ENCODE peak calls at places on chromosomes 6 and 20, in six cellular contexts. V is MM.1S; B is adrenal gland; X is neuronal stem cell; R is naive thymus-derived CD4-positive, alpha-beta T cell; N is neural progenitor cell. G is an unnamed sample.

GRCh38 chr6:38443341-38443740 is 196.4 kb downstream of the BTBD9 start:
- DNase-seq in V (no peak), B (no peak), X (no peak), R (no peak), N (no peak), G (peak; percentile 9)

GRCh38 chr6:154482858-154483257 is 27.6 kb downstream of the CNKSR3 start:
- DNase-seq in V (no peak), B (no peak), X (no peak), R (no peak), N (no peak), G (no peak)

GRCh38 chr6:169271158-169271936 is 17.7 kb upstream of the THBS2 start:
- DNase-seq in V (no peak), B (no peak), X (no peak), R (no peak), N (peak; percentile 47), G (no peak)

GRCh38 chr6:147166360-147166944 is 37.8 kb upstream of the STXBP5 start:
- DNase-seq in V (no peak), B (no peak), X (no peak), R (no peak), N (no peak), G (no peak)

GRCh38 chr6:121522265-121522664 is 86.8 kb downstream of the GJA1 start:
- DNase-seq in V (no peak), B (peak; percentile 68), X (no peak), R (no peak), N (no peak), G (peak; percentile 97)

GRCh38 chr6:11718461-11718860 is 60.1 kb downstream of the ADTRP start:
- DNase-seq in V (no peak), B (no peak), X (no peak), R (no peak), N (no peak), G (no peak)

GRCh38 chr6:138230759-138231398 is 12.6 kb upstream of the PBOV1 start:
- DNase-seq in V (no peak), B (no peak), X (no peak), R (no peak), N (no peak), G (no peak)

GRCh38 chr6:150142657-150143501 is at the start of gene PPP1R14C:
- DNase-seq in V (no peak), B (no peak), X (peak; percentile 58), R (no peak), N (peak; percentile 86), G (peak; percentile 54)

GRCh38 chr6:29679962-29680361 is 990 bp downstream of the ZFP57 start:
- DNase-seq in V (no peak), B (no peak), X (no peak), R (no peak), N (no peak), G (peak; percentile 18)

GRCh38 chr6:71510057-71510713 is 221.6 kb downstream of the OGFRL1 start:
- DNase-seq in V (peak; percentile 78), B (peak; percentile 35), X (peak; percentile 17), R (no peak), N (peak; percentile 46), G (peak; percentile 58)

GRCh38 chr6:42901538-42901957 is 14.3 kb upstream of the PTCRA start:
- DNase-seq in V (peak; percentile 82), B (peak; percentile 86), X (peak; percentile 83), R (peak; percentile 70), N (peak; percentile 90), G (peak; percentile 80)

GRCh38 chr6:143157146-143157545 is 96.5 kb downstream of the AIG1 start:
- DNase-seq in V (no peak), B (no peak), X (no peak), R (no peak), N (no peak), G (no peak)

GRCh38 chr6:107122748-107123147 is 7.4 kb upstream of the BEND3 start:
- DNase-seq in V (no peak), B (no peak), X (no peak), R (no peak), N (no peak), G (no peak)

GRCh38 chr20:43774754-43775153 is 48.0 kb upstream of the GTSF1L start:
- DNase-seq in V (no peak), B (no peak), X (no peak), R (no peak), N (no peak), G (no peak)

GRCh38 chr20:48153523-48153922 is 368.2 kb upstream of the SULF2 start:
- DNase-seq in V (peak; percentile 73), B (no peak), X (no peak), R (no peak), N (peak; percentile 68), G (peak; percentile 12)

GRCh38 chr6:16493112-16493511 is 254.7 kb downstream of the GMPR start:
- DNase-seq in V (no peak), B (no peak), X (no peak), R (no peak), N (no peak), G (no peak)

GRCh38 chr6:53310751-53311585 is 37.8 kb downstream of the ELOVL5 start:
- DNase-seq in V (peak; percentile 21), B (no peak), X (no peak), R (no peak), N (no peak), G (no peak)

GRCh38 chr6:158815379-158815724 is 3.8 kb downstream of the EZR start:
- DNase-seq in V (no peak), B (peak; percentile 58), X (no peak), R (no peak), N (no peak), G (no peak)

GRCh38 chr6:12709116-12709515 is 7.5 kb upstream of the PHACTR1 start:
- DNase-seq in V (no peak), B (no peak), X (no peak), R (no peak), N (no peak), G (peak; percentile 23)

GRCh38 chr6:20403766-20404640 is 2.3 kb downstream of the E2F3 start:
- DNase-seq in V (no peak), B (peak; percentile 51), X (peak; percentile 56), R (peak; percentile 66), N (peak; percentile 73), G (peak; percentile 55)

GRCh38 chr20:2089447-2089846 is 12.2 kb upstream of the STK35 start:
- DNase-seq in V (no peak), B (no peak), X (no peak), R (no peak), N (no peak), G (no peak)

GRCh38 chr6:44011350-44011925 is 115.8 kb downstream of the MRPL14 start:
- DNase-seq in V (no peak), B (no peak), X (no peak), R (no peak), N (no peak), G (no peak)

GRCh38 chr6:138944412-138944811 is 43.6 kb downstream of the REPS1 start:
- DNase-seq in V (no peak), B (no peak), X (no peak), R (no peak), N (no peak), G (peak; percentile 76)

GRCh38 chr20:51462566-51463276 is 79.8 kb downstream of the NFATC2 start:
- DNase-seq in V (no peak), B (peak; percentile 95), X (no peak), R (no peak), N (no peak), G (no peak)

GRCh38 chr20:37071481-37071911 is 24.3 kb downstream of the RBL1 start:
- DNase-seq in V (peak; percentile 53), B (no peak), X (no peak), R (peak; percentile 13), N (no peak), G (peak; percentile 89)

GRCh38 chr20:61993058-61993457 is 72.6 kb downstream of the TAF4 start:
- DNase-seq in V (no peak), B (no peak), X (no peak), R (no peak), N (no peak), G (no peak)
- H3K36me3 ChIP-seq in V (peaks cover 3% of the 10 kb centered on the region), B (no peaks in the 10 kb centered on the region), X (peaks cover 92% of the 10 kb centered on the region), R (peaks cover 9% of the 10 kb centered on the region), N (peaks cover 22% of the 10 kb centered on the region), G (peaks cover 16% of the 10 kb centered on the region)

GRCh38 chr6:39678914-39679313 is 46.3 kb downstream of the KIF6 start:
- DNase-seq in V (no peak), B (no peak), X (no peak), R (no peak), N (no peak), G (no peak)
- H3K4me3 ChIP-seq in V (no peak overlapping the region), B (no peak overlapping the region), X (no peak overlapping the region), R (no peak overlapping the region), N (no peak overlapping the region), G (no peak overlapping the region)

GRCh38 chr6:485655-486054 is 94.1 kb downstream of the IRF4 start:
- DNase-seq in V (no peak), B (no peak), X (no peak), R (no peak), N (no peak), G (no peak)
- H3K36me3 ChIP-seq in V (no peaks in the 10 kb centered on the region), B (no peaks in the 10 kb centered on the region), X (peaks cover 31% of the 10 kb centered on the region), R (no peaks in the 10 kb centered on the region), N (peaks cover 5% of the 10 kb centered on the region), G (peaks cover 6% of the 10 kb centered on the region)

DNA sequence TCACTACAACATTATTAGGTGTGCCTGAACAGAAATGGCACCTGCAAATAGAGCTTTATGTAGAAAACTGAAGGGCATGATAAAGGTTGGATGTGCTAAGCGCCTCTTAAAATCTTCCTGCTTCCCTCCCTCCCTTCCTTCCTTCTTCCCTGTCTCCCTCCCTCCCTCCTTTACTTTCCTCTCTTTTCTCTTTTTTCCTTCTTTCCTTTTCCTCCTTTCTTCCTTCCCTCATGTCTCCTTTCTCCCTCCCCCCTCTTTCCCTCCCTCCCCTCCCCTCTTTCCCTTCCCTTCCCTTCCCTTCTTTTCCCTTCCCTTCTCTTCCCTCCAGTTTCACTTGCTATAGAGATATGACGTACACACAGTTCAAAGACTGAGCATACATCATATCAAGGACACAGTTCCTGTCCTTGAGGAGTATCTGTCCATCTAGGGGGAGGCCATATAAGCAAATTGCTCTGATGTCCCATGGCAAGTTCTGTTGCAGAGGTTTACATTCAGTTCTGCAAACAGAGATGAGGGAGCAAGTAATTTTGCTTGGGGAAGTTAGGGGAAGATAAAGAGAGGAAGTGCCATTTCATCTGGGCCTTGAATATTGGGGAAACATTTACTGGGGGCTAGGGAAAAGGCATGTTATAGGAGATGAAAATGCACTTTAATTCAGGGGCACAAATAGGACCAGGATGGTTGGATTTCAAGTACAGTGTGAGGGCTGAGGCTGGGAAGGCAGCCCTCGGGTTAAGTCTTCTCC is 79.0 kb upstream of the EEF1E1 start:
- DNase-seq in V (no peak), B (no peak), X (no peak), R (no peak), N (no peak), G (no peak)
- H3K4me3 ChIP-seq in V (no peak overlapping the region), B (no peak overlapping the region), X (no peak overlapping the region), R (no peak overlapping the region), N (peak overlapping the region; percentile 24), G (no peak overlapping the region)

GRCh38 chr6:30732237-30732943 is 10.1 kb downstream of the FLOT1 start:
- DNase-seq in V (no peak), B (no peak), X (no peak), R (no peak), N (no peak), G (no peak)
- H3K36me3 ChIP-seq in V (no peaks in the 10 kb centered on the region), B (no peaks in the 10 kb centered on the region), X (peaks cover 94% of the 10 kb centered on the region), R (peaks cover 6% of the 10 kb centered on the region), N (peaks cover 6% of the 10 kb centered on the region), G (peaks cover 3% of the 10 kb centered on the region)

GRCh38 chr6:36757943-36758508 is 60.4 kb downstream of the RAB44 start:
- DNase-seq in V (no peak), B (no peak), X (no peak), R (no peak), N (no peak), G (no peak)
- H3K4me3 ChIP-seq in V (no peak overlapping the region), B (no peak overlapping the region), X (no peak overlapping the region), R (no peak overlapping the region), N (no peak overlapping the region), G (no peak overlapping the region)

GRCh38 chr20:58700121-58700780 is 7.7 kb downstream of the NPEPL1 start:
- DNase-seq in V (no peak), B (peak; percentile 12), X (no peak), R (no peak), N (no peak), G (no peak)
- H3K36me3 ChIP-seq in V (no peaks in the 10 kb centered on the region), B (no peaks in the 10 kb centered on the region), X (peaks cover 74% of the 10 kb centered on the region), R (peaks cover 6% of the 10 kb centered on the region), N (peaks cover 11% of the 10 kb centered on the region), G (peaks cover 18% of the 10 kb centered on the region)

G was measured in bronchial epithelial cell.